ENCODE peak calls at places on chromosomes 5 and 9, in seven cellular contexts. B is cardiac fibroblast; O is stimulated activated CD8-positive, alpha-beta memory T cell treated with anti-CD3 and anti-CD28 coated beads, Interleukin-4, amount 100 ng/mL, for 48 hours; H is NCI-H345; U is stimulated activated CD4-positive, alpha-beta T cell treated with anti-CD3 and anti-CD28 coated beads, Interleukin-15, amount 100 ng/mL, for 1 hour; D is RWPE1; Z is endodermal cell. X is an unnamed sample.

GRCh38 chr5:54719384-54720306 is 202.1 kb downstream of the SNX18 start:
- DNase-seq in B (peak), O (no peak), H (no peak), U (no peak), D (peak), Z (peak), X (no peak)

GRCh38 chr9:93346240-93347112 is 105.0 kb upstream of the FAM120A start:
- DNase-seq in B (peak), O (no peak), H (no peak), U (no peak), D (no peak), Z (peak), X (no peak)

GRCh38 chr5:52481216-52481615 is 306.5 kb upstream of the ITGA1 start:
- DNase-seq in B (no peak), O (no peak), H (no peak), U (no peak), D (peak), Z (no peak), X (no peak)

GRCh38 chr9:125255781-125256391 is 5.7 kb upstream of the GAPVD1 start:
- DNase-seq in B (peak), O (no peak), H (peak), U (no peak), D (no peak), Z (peak), X (no peak)

GRCh38 chr5:180575571-180575970 is 15.7 kb downstream of the SCGB3A1 start:
- DNase-seq in B (peak), O (no peak), H (no peak), U (no peak), D (no peak), Z (no peak), X (no peak)

GRCh38 chr9:105150991-105151685 is 93.3 kb upstream of the SLC44A1 start:
- DNase-seq in B (peak), O (no peak), H (peak), U (no peak), D (peak), Z (no peak), X (no peak)

GRCh38 chr5:175444060-175444904 is at the start of gene DRD1:
- DNase-seq in B (peak), O (peak), H (no peak), U (peak), D (peak), Z (peak), X (no peak)

GRCh38 chr9:103397868-103398600 is 402.9 kb downstream of the CYLC2 start:
- DNase-seq in B (peak), O (peak), H (peak), U (no peak), D (peak), Z (peak), X (peak)

GRCh38 chr9:11374961-11375360 is 762.2 kb upstream of the PTPRD start:
- DNase-seq in B (no peak), O (no peak), H (no peak), U (no peak), D (no peak), Z (no peak), X (no peak)

GRCh38 chr9:108093773-108094675 is 604.5 kb upstream of the KLF4 start:
- DNase-seq in B (no peak), O (no peak), H (no peak), U (no peak), D (peak), Z (no peak), X (no peak)

GRCh38 chr9:110571801-110572490 is 7.6 kb downstream of the SVEP1 start:
- DNase-seq in B (no peak), O (no peak), H (no peak), U (no peak), D (no peak), Z (no peak), X (no peak)

GRCh38 chr9:133914483-133915342 is 77.4 kb downstream of the VAV2 start:
- DNase-seq in B (no peak), O (no peak), H (no peak), U (no peak), D (no peak), Z (peak), X (no peak)

GRCh38 chr5:137442660-137443059 is 56.5 kb downstream of the SPOCK1 start:
- DNase-seq in B (no peak), O (no peak), H (no peak), U (no peak), D (no peak), Z (no peak), X (peak)

GRCh38 chr5:35404701-35405100 is 174.4 kb upstream of the PRLR start:
- DNase-seq in B (no peak), O (no peak), H (no peak), U (no peak), D (no peak), Z (no peak), X (no peak)

GRCh38 chr5:82459626-82460025 is 181.5 kb upstream of the RPS23 start:
- DNase-seq in B (no peak), O (no peak), H (no peak), U (no peak), D (no peak), Z (no peak), X (no peak)

GRCh38 chr9:106284300-106284699 is 578.7 kb upstream of the ZNF462 start:
- DNase-seq in B (no peak), O (no peak), H (no peak), U (no peak), D (no peak), Z (peak), X (peak)

GRCh38 chr5:153352685-153353219 is 137.7 kb upstream of the GRIA1 start:
- DNase-seq in B (no peak), O (no peak), H (no peak), U (no peak), D (peak), Z (no peak), X (no peak)

GRCh38 chr9:115847245-115847644 is 306.3 kb upstream of the PAPPA start:
- DNase-seq in B (peak), O (no peak), H (no peak), U (no peak), D (peak), Z (no peak), X (no peak)

GRCh38 chr9:136985027-136985602 is 2.3 kb downstream of the LCNL1 start:
- DNase-seq in B (no peak), O (no peak), H (no peak), U (no peak), D (no peak), Z (peak), X (no peak)

GRCh38 chr5:140245354-140245753 is 57.5 kb downstream of the PFDN1 start:
- DNase-seq in B (no peak), O (no peak), H (no peak), U (no peak), D (no peak), Z (no peak), X (no peak)

GRCh38 chr9:19161257-19162025 is 34.1 kb upstream of the PLIN2 start:
- DNase-seq in B (peak), O (peak), H (no peak), U (peak), D (peak), Z (no peak), X (no peak)

GRCh38 chr9:88960632-88961031 is 30.6 kb upstream of the S1PR3 start:
- DNase-seq in B (no peak), O (no peak), H (no peak), U (no peak), D (no peak), Z (no peak), X (no peak)

GRCh38 chr9:108836319-108836718 is 19.5 kb downstream of the ACTL7B start:
- DNase-seq in B (no peak), O (no peak), H (no peak), U (no peak), D (no peak), Z (no peak), X (no peak)

GRCh38 chr9:124784503-124784902 is 7.6 kb downstream of the OLFML2A start:
- DNase-seq in B (peak), O (no peak), H (no peak), U (no peak), D (no peak), Z (no peak), X (no peak)

GRCh38 chr5:123448017-123448617 is 24.9 kb upstream of the CEP120 start:
- DNase-seq in B (no peak), O (no peak), H (no peak), U (no peak), D (no peak), Z (no peak), X (no peak)

GRCh38 chr5:78232163-78232562 is 62.3 kb downstream of the AP3B1 start:
- DNase-seq in B (no peak), O (no peak), H (no peak), U (no peak), D (peak), Z (no peak), X (no peak)

GRCh38 chr5:154513669-154514084 is 35.6 kb upstream of the HAND1 start:
- DNase-seq in B (peak), O (peak), H (no peak), U (no peak), D (no peak), Z (peak), X (no peak)

GRCh38 chr9:33510264-33511183 is 13.5 kb upstream of the ANKRD18B start:
- DNase-seq in B (peak), O (peak), H (peak), U (no peak), D (peak), Z (peak), X (peak)

GRCh38 chr9:134317431-134318414 is 8.5 kb upstream of the RXRA start:
- DNase-seq in B (peak), O (no peak), H (no peak), U (no peak), D (no peak), Z (no peak), X (no peak)

GRCh38 chr5:138032572-138033274 is at the start of gene FAM13B:
- DNase-seq in B (peak), O (peak), H (peak), U (peak), D (peak), Z (peak), X (peak)

GRCh38 chr5:16970260-16970659 is 34.2 kb upstream of the MYO10 start:
- DNase-seq in B (no peak), O (no peak), H (peak), U (no peak), D (no peak), Z (no peak), X (no peak)

GRCh38 chr5:102959055-102959454 is 160.9 kb downstream of the GIN1 start:
- DNase-seq in B (peak), O (no peak), H (no peak), U (no peak), D (peak), Z (no peak), X (no peak)

GRCh38 chr9:93262537-93263310 is 78.8 kb downstream of the WNK2 start:
- DNase-seq in B (no peak), O (peak), H (no peak), U (no peak), D (no peak), Z (peak), X (peak)

GRCh38 chr5:66518753-66519152 is 77.4 kb upstream of the MAST4 start:
- DNase-seq in B (peak), O (no peak), H (peak), U (no peak), D (no peak), Z (no peak), X (no peak)

GRCh38 chr9:123825337-123825736 is 104.6 kb downstream of the DENND1A start:
- DNase-seq in B (no peak), O (no peak), H (no peak), U (no peak), D (peak), Z (no peak), X (no peak)

X was measured in NCI-H1092.